ENCODE peak calls at places on chromosomes 13 and 19, in nine cellular contexts. K is AG10803, V is Caco-2, T is mucosa of descending colon, I is IMR-90, W is heart right ventricle, J is thoracic aorta, L is coronary artery, Q is choroid plexus epithelial cell. H is an unnamed sample.

GRCh38 chr19:1773173-1773572 is 19.9 kb downstream of the ONECUT3 start:
- DNase-seq in K (peak; percentile 12), W (no peak), J (no peak), V (no peak), Q (peak; percentile 28), L (no peak), T (no peak), I (no peak), H (no peak)

GRCh38 chr13:37074703-37075102 is 15.2 kb upstream of the SUPT20H start:
- DNase-seq in T (no peak), I (peak; percentile 49), L (no peak), W (no peak), K (peak; percentile 59), J (no peak), V (no peak), Q (peak; percentile 67), H (peak; percentile 46)

GRCh38 chr13:111114362-111115050 is 604 bp upstream of the ARHGEF7 start:
- DNase-seq in T (peak; percentile 36), V (no peak), L (peak; percentile 84), Q (peak; percentile 24), I (peak; percentile 43), J (peak; percentile 30), K (peak; percentile 49), W (peak; percentile 60), H (peak; percentile 80)

GRCh38 chr19:18723871-18724377 is 40.4 kb downstream of the CRTC1 start:
- DNase-seq in V (no peak), T (no peak), W (no peak), I (no peak), K (no peak), J (no peak), L (no peak), Q (no peak), H (no peak)

GRCh38 chr13:113843864-113844556 is 19.9 kb downstream of the GAS6 start:
- DNase-seq in Q (no peak), K (no peak), V (no peak), T (peak; percentile 15), J (no peak), I (no peak), L (no peak), W (no peak), H (no peak)

GRCh38 chr19:45770192-45771101 is 1.4 kb upstream of the SIX5 start:
- DNase-seq in V (peak; percentile 99), K (peak; percentile 98), L (peak; percentile 99), Q (peak; percentile 99), I (peak; percentile 97), T (peak; percentile 95), W (peak; percentile 95), J (peak; percentile 91), H (peak; percentile 99)

GRCh38 chr13:109309625-109310363 is 476.6 kb downstream of the IRS2 start:
- DNase-seq in I (no peak), W (no peak), T (no peak), L (no peak), K (no peak), J (no peak), V (peak; percentile 57), Q (peak; percentile 72), H (no peak)

GRCh38 chr19:2711175-2711936 is 8.9 kb upstream of the GNG7 start:
- DNase-seq in Q (peak; percentile 66), I (peak; percentile 95), L (no peak), J (no peak), W (no peak), K (peak; percentile 13), V (no peak), T (no peak), H (peak; percentile 86)

GRCh38 chr13:112719556-112719955 is 29.7 kb downstream of the ATP11A start:
- DNase-seq in V (peak; percentile 20), W (no peak), T (no peak), K (no peak), J (no peak), I (no peak), Q (no peak), L (no peak), H (no peak)

GRCh38 chr19:30227661-30228112 is 144.5 kb upstream of the ZNF536 start:
- DNase-seq in L (no peak), W (peak; percentile 67), T (peak; percentile 75), J (no peak), I (peak; percentile 24), Q (peak; percentile 50), V (peak; percentile 56), K (peak; percentile 82), H (peak; percentile 46)

GRCh38 chr19:35381926-35382325 is 11.1 kb downstream of the GPR42 start:
- DNase-seq in V (no peak), W (no peak), J (no peak), K (no peak), I (no peak), L (no peak), Q (no peak), T (no peak), H (no peak)

GRCh38 chr19:44212250-44212864 is at the start of gene ZNF227:
- DNase-seq in Q (peak; percentile 95), W (peak; percentile 89), V (peak; percentile 95), T (peak; percentile 91), J (peak; percentile 82), K (peak; percentile 97), I (peak; percentile 97), L (peak; percentile 96), H (peak; percentile 97)

GRCh38 chr19:37977992-37978391 is 71.0 kb downstream of the SIPA1L3 start:
- DNase-seq in T (no peak), W (no peak), J (no peak), K (peak; percentile 75), L (no peak), V (no peak), I (peak; percentile 99), Q (peak; percentile 80), H (peak; percentile 88)

GRCh38 chr13:92739306-92739818 is 487.2 kb upstream of the GPC6 start:
- DNase-seq in J (no peak), I (peak; percentile 5), T (no peak), L (no peak), Q (peak; percentile 5), W (no peak), V (no peak), K (no peak), H (peak; percentile 11)

GRCh38 chr19:1473056-1473400 is 6.0 kb downstream of the C19orf25 start:
- DNase-seq in K (no peak), J (no peak), W (no peak), T (peak; percentile 22), V (no peak), Q (no peak), L (no peak), I (no peak), H (no peak)

DNA sequence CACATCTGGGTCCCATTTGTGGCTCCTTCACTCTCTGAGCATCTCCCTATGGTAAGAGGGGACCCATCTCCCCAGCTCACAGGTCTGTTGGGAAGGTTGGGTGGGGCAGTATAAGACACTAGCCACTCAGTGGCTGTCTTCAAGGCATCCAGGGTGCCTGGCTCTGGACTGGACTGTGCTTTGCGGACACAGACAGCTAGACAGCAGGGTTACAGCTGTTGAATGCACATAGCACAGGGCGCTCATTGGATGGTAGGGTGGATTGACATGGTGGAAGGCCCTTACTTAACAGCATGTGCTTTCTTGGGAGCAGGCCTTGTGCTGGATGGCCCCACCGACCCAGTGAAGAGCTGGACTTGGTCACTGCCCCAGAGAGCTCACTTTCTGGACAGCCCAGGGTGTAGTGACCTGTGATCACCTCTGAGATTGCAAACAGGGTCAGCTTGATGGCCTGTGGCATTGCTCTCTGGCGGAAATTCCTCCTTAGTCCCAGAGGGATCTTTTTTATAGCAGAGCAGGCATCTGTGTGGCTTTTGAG is 1.9 kb downstream of the ZNF444 start:
- DNase-seq in L (no peak), J (no peak), K (no peak), I (no peak), Q (no peak), T (no peak), W (no peak), V (no peak), H (no peak)
- H3K4me3 ChIP-seq in L (no peak overlapping the region), J (no peak overlapping the region), K (no peak overlapping the region), I (no peak overlapping the region), Q (no peak overlapping the region), T (no peak overlapping the region), W (no peak overlapping the region), V (peak overlapping the region; percentile 70), H (no peak overlapping the region)

GRCh38 chr13:51004918-51005460 is 95.4 kb downstream of the RNASEH2B start:
- DNase-seq in W (no peak), V (no peak), I (no peak), L (no peak), Q (no peak), T (no peak), J (no peak), K (no peak), H (no peak)

GRCh38 chr13:51006067-51006800 is 96.6 kb downstream of the RNASEH2B start:
- DNase-seq in L (no peak), I (no peak), K (peak; percentile 64), Q (no peak), J (peak; percentile 12), V (peak; percentile 75), W (no peak), T (no peak), H (no peak)

GRCh38 chr13:51005566-51005965 is 96.0 kb downstream of the RNASEH2B start:
- DNase-seq in J (no peak), T (no peak), Q (no peak), L (no peak), W (no peak), V (no peak), I (no peak), K (no peak), H (no peak)

GRCh38 chr13:51009597-51009996 is 100.0 kb downstream of the RNASEH2B start:
- DNase-seq in V (no peak), K (no peak), T (no peak), L (no peak), J (no peak), W (no peak), I (no peak), Q (no peak), H (no peak)

GRCh38 chr13:51007216-51007615 is 97.6 kb downstream of the RNASEH2B start:
- DNase-seq in T (no peak), I (no peak), W (no peak), L (no peak), Q (no peak), K (no peak), J (no peak), V (no peak), H (no peak)
- H3K4me3 ChIP-seq in T (no peak overlapping the region), I (no peak overlapping the region), W (no peak overlapping the region), L (no peak overlapping the region), Q (no peak overlapping the region), K (no peak overlapping the region), J (no peak overlapping the region), V (no peak overlapping the region), H (peak overlapping the region; percentile 33)

GRCh38 chr19:13022111-13022858 is 27.0 kb downstream of the NFIX start:
- DNase-seq in L (peak; percentile 89), T (no peak), V (no peak), J (no peak), I (peak; percentile 76), W (peak; percentile 60), Q (no peak), K (peak; percentile 75), H (peak; percentile 36)
- H3K4me3 ChIP-seq in L (peak overlapping the region; percentile 78), T (no peak overlapping the region), V (no peak overlapping the region), J (peak overlapping the region; percentile 75), I (peak overlapping the region; percentile 55), W (peak overlapping the region; percentile 55), Q (peak overlapping the region; percentile 58), K (peak overlapping the region; percentile 87), H (peak overlapping the region; percentile 69)

DNA sequence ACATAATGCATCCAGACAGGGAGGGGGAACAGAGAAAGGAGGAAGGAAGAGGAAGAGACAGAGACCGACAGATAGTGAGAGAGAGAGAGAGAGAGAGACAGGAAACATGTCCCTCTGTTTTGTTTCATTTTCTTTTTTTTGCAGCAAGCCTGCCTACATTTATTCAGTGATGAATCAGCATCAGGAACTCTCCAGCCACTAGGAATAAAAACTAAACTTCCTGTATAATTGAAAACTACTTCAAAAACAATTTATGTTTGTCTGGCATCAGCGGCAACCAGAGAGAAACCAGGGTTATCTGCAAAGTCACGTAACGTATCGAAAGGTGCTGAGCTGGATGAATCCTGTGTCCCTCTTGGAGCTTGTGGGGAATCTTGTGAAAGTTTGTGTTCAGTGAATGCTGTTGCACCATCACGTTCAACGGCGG is 148.6 kb upstream of the SOX21 start:
- DNase-seq in L (no peak), V (no peak), K (peak; percentile 21), Q (peak; percentile 32), T (no peak), W (no peak), I (peak; percentile 13), J (no peak), H (peak; percentile 72)
- H3K4me3 ChIP-seq in L (peak overlapping the region; percentile 56), V (no peak overlapping the region), K (peak overlapping the region; percentile 49), Q (peak overlapping the region; percentile 48), T (no peak overlapping the region), W (peak overlapping the region; percentile 34), I (peak overlapping the region; percentile 55), J (peak overlapping the region; percentile 51), H (peak overlapping the region; percentile 76)